ENCODE peak calls at places on chromosomes 3 and 15, in six cellular contexts. F is effector memory CD4-positive, alpha-beta T cell; L is tibial artery; T is endodermal cell; O is A549; R is kidney. I is an unnamed sample.

GRCh38 chr3:181316481-181316880 is 326.9 kb upstream of the DNAJC19 start:
- DNase-seq in T (peak; percentile 63), F (no peak), L (no peak), O (peak; percentile 2), R (no peak), I (no peak)

GRCh38 chr3:78868570-78868969 is 899.2 kb downstream of the ROBO1 start:
- DNase-seq in F (no peak), O (no peak), T (no peak), R (no peak), L (no peak), I (no peak)

GRCh38 chr15:59999558-60000112 is 4.5 kb upstream of the FOXB1 start:
- DNase-seq in O (no peak), L (no peak), T (peak; percentile 72), F (no peak), R (no peak), I (no peak)

GRCh38 chr15:101103589-101103988 is 148.3 kb downstream of the CHSY1 start:
- DNase-seq in O (no peak), L (no peak), R (peak; percentile 23), F (no peak), T (no peak), I (no peak)

GRCh38 chr3:8069471-8069870 is 432.2 kb upstream of the LMCD1 start:
- DNase-seq in R (no peak), T (peak; percentile 57), O (no peak), L (no peak), F (no peak), I (no peak)

GRCh38 chr3:8147726-8148125 is 353.9 kb upstream of the LMCD1 start:
- DNase-seq in L (no peak), F (no peak), R (no peak), T (no peak), O (no peak), I (no peak)

GRCh38 chr3:107525101-107525953 is 2.6 kb downstream of the BBX start:
- DNase-seq in F (no peak), L (peak; percentile 81), T (peak; percentile 80), R (peak; percentile 87), O (peak; percentile 6), I (peak; percentile 16)

GRCh38 chr15:91021516-91022074 is 799 bp downstream of the VPS33B start:
- DNase-seq in L (no peak), R (no peak), F (no peak), T (no peak), O (no peak), I (no peak)

GRCh38 chr3:138051946-138052802 is 42.2 kb downstream of the CLDN18 start:
- DNase-seq in O (peak; percentile 45), R (no peak), F (no peak), T (peak; percentile 88), L (no peak), I (no peak)

GRCh38 chr3:126432361-126432760 is 37.7 kb downstream of the CFAP100 start:
- DNase-seq in R (no peak), F (no peak), L (no peak), T (no peak), O (no peak), I (no peak)

GRCh38 chr3:62475940-62476339 is 102.6 kb upstream of the FEZF2 start:
- DNase-seq in F (no peak), R (no peak), L (no peak), O (no peak), T (no peak), I (no peak)

GRCh38 chr3:185595520-185595919 is 9.4 kb downstream of the SENP2 start:
- DNase-seq in F (no peak), T (no peak), O (no peak), L (no peak), R (no peak), I (no peak)

GRCh38 chr15:70257573-70258220 is 160.0 kb upstream of the TLE3 start:
- DNase-seq in L (no peak), F (no peak), R (peak; percentile 45), O (no peak), T (no peak), I (no peak)

GRCh38 chr3:31534036-31534435 is 1.3 kb downstream of the STT3B start:
- DNase-seq in L (no peak), O (peak; percentile 3), T (no peak), F (no peak), R (no peak), I (no peak)

GRCh38 chr3:180430896-180431295 is 171.1 kb upstream of the TTC14 start:
- DNase-seq in F (no peak), R (no peak), T (no peak), L (no peak), O (no peak), I (no peak)

GRCh38 chr15:48806151-48806550 is 4.7 kb downstream of the CEP152 start:
- DNase-seq in L (no peak), R (no peak), T (no peak), F (no peak), O (no peak), I (no peak)

GRCh38 chr3:66028457-66028856 is 10.3 kb downstream of the MAGI1 start:
- DNase-seq in T (peak; percentile 14), L (no peak), R (no peak), F (no peak), O (no peak), I (no peak)

GRCh38 chr3:151135548-151136337 is 50.3 kb downstream of the MED12L start:
- DNase-seq in R (no peak), T (no peak), L (no peak), F (no peak), O (no peak), I (no peak)

GRCh38 chr3:185365281-185366211 is 2.6 kb downstream of the MAP3K13 start:
- DNase-seq in L (no peak), T (no peak), F (no peak), R (no peak), O (no peak), I (no peak)

GRCh38 chr3:67940200-67940952 is 286.0 kb upstream of the SUCLG2 start:
- DNase-seq in T (no peak), R (no peak), F (no peak), L (no peak), O (peak; percentile 14), I (no peak)

GRCh38 chr3:143849854-143850549 is 1.7 kb upstream of the SLC9A9 start:
- DNase-seq in O (no peak), R (no peak), T (no peak), F (no peak), L (no peak), I (no peak)

GRCh38 chr15:72058590-72058989 is 59.4 kb downstream of the MYO9A start:
- DNase-seq in O (no peak), T (no peak), F (no peak), R (no peak), L (no peak), I (no peak)

GRCh38 chr3:52851348-52851747 is 16.5 kb upstream of the MUSTN1 start:
- DNase-seq in T (peak; percentile 90), R (peak; percentile 31), O (peak; percentile 62), L (no peak), F (no peak), I (no peak)

GRCh38 chr15:98067339-98067738 is 106.8 kb downstream of the ARRDC4 start:
- DNase-seq in O (no peak), L (no peak), F (no peak), R (no peak), T (no peak), I (no peak)

GRCh38 chr15:81182031-81182745 is 14.5 kb upstream of the IL16 start:
- DNase-seq in O (no peak), L (no peak), F (no peak), R (no peak), T (no peak), I (no peak)

GRCh38 chr15:70480196-70480856 is 283.0 kb downstream of the UACA start:
- DNase-seq in O (no peak), R (no peak), F (peak; percentile 66), L (no peak), T (no peak), I (peak; percentile 52)

GRCh38 chr15:27704939-27705514 is 394.1 kb downstream of the OCA2 start:
- DNase-seq in R (no peak), F (no peak), L (no peak), O (no peak), T (no peak), I (no peak)
- H3K9me3 ChIP-seq in R (no peaks in the 10 kb centered on the region), F (no peaks in the 10 kb centered on the region), L (peaks cover 6% of the 10 kb centered on the region), O (peaks cover 10% of the 10 kb centered on the region), T (peaks cover 4% of the 10 kb centered on the region), I (no peaks in the 10 kb centered on the region)

GRCh38 chr3:19652336-19652735 is 281.7 kb downstream of the EFHB start:
- DNase-seq in R (no peak), T (peak; percentile 79), L (no peak), O (no peak), F (no peak), I (no peak)
- H3K9me3 ChIP-seq in R (peaks cover 24% of the 10 kb centered on the region), T (peaks cover 24% of the 10 kb centered on the region), L (no peaks in the 10 kb centered on the region), O (peaks cover 3% of the 10 kb centered on the region), F (no peaks in the 10 kb centered on the region), I (no peaks in the 10 kb centered on the region)

DNA sequence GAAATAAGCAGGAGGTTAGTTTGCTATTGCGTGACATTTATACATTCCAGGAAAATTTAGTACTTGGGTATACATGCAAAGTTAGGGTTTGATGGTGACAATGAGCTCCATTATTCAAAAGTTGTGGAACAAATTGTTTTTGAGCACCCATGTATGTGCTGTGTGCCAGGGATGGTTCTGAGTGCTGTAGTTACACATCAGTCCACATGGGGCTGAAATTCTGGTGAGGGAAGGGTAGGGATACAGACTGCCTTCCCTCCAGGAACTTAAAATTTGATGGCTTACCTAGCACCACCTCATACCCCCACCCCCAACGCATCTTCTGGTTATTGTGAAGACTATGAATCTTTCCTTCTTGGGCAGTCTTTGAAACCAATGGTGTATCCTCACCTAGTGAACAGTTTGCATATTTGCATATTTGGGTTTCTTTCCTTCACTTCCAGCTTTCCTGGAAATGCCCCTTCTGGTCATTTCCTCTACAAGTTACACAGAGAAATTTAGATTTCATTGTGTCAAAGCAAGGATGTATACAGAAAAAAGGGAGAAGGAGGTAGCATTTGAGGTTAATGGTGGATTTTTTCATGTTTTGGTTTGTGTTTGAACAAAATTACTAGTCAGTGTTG is 222.0 kb upstream of the IL12A start:
- DNase-seq in F (no peak), O (peak; percentile 69), L (no peak), R (no peak), T (peak; percentile 63), I (no peak)
- H3K9me3 ChIP-seq in F (no peaks in the 10 kb centered on the region), O (no peaks in the 10 kb centered on the region), L (no peaks in the 10 kb centered on the region), R (no peaks in the 10 kb centered on the region), T (no peaks in the 10 kb centered on the region), I (no peaks in the 10 kb centered on the region)

GRCh38 chr15:56933420-56934210 is 15.2 kb downstream of the TCF12 start:
- DNase-seq in O (no peak), R (no peak), T (no peak), F (no peak), L (no peak), I (no peak)

GRCh38 chr15:56940388-56940787 is 21.9 kb downstream of the TCF12 start:
- DNase-seq in F (no peak), R (no peak), L (no peak), O (no peak), T (no peak), I (no peak)

GRCh38 chr15:56934269-56934668 is 15.8 kb downstream of the TCF12 start:
- DNase-seq in F (no peak), O (peak; percentile 26), R (no peak), T (no peak), L (no peak), I (no peak)

GRCh38 chr15:56939257-56939656 is 20.8 kb downstream of the TCF12 start:
- DNase-seq in O (no peak), T (no peak), F (no peak), L (no peak), R (no peak), I (no peak)

DNA sequence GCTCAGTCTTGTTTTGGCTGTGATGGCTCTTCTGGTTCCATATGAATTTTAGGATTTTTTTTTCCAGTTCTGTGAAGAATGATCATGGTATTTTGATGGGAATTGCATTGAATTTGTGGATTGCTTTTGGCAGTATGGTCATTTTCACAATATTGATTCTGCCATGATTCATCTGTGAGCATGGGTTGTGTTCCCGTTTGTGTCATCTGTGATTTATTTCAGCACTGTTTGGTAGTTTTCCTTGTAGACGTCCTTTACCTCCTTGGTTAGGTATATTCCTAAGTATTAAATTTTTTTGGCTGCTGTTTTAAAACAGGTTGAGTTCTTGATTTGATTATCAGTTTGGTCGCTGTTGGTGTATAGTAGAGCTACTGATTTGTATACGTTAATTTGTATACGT is 18.5 kb downstream of the TCF12 start:
- DNase-seq in F (no peak), R (no peak), O (no peak), T (no peak), L (no peak), I (no peak)
- H3K9me3 ChIP-seq in F (no peaks in the 10 kb centered on the region), R (no peaks in the 10 kb centered on the region), O (no peaks in the 10 kb centered on the region), T (peaks cover 11% of the 10 kb centered on the region), L (peaks cover 2% of the 10 kb centered on the region), I (no peaks in the 10 kb centered on the region)